ENCODE peak calls at places on chromosome 1, in six cellular contexts. One of them, this sample, is unnamed.
A peak's percentile ranks its signal among the peaks of the same experiment; 100 is the strongest.

GRCh38 chr1:114292194-114292593 is 138.5 kb upstream of the SYT6 start:
- DNase-seq in nephron progenitor cell: no peak
- DNase-seq in GDM1: no peak
- DNase-seq in GM23248: no peak
- DNase-seq in OCI-LY7: no peak
- DNase-seq in AG04450: no peak
- DNase-seq in this sample: no peak

GRCh38 chr1:39564941-39565340 is 11.6 kb downstream of the PABPC4 start:
- DNase-seq in nephron progenitor cell: no peak
- DNase-seq in GDM1: no peak
- DNase-seq in GM23248: no peak
- DNase-seq in OCI-LY7: no peak
- DNase-seq in AG04450: no peak
- DNase-seq in this sample: no peak

GRCh38 chr1:92851729-92852128 is 19.9 kb downstream of the RPL5 start:
- DNase-seq in nephron progenitor cell: no peak
- DNase-seq in GDM1: no peak
- DNase-seq in GM23248: no peak
- DNase-seq in OCI-LY7: no peak
- DNase-seq in AG04450: no peak
- DNase-seq in this sample: no peak

GRCh38 chr1:171966426-171967220 is 125.3 kb downstream of the DNM3 start:
- DNase-seq in nephron progenitor cell: no peak
- DNase-seq in GDM1: no peak
- DNase-seq in GM23248: peak; percentile 1
- DNase-seq in OCI-LY7: no peak
- DNase-seq in AG04450: no peak
- DNase-seq in this sample: peak; percentile 7

GRCh38 chr1:109717729-109718128 is 5.7 kb downstream of the GSTM5 start:
- DNase-seq in nephron progenitor cell: no peak
- DNase-seq in GDM1: no peak
- DNase-seq in GM23248: no peak
- DNase-seq in OCI-LY7: no peak
- DNase-seq in AG04450: no peak
- DNase-seq in this sample: no peak

GRCh38 chr1:184555665-184556641 is 169.1 kb downstream of the C1orf21 start:
- DNase-seq in nephron progenitor cell: no peak
- DNase-seq in GDM1: no peak
- DNase-seq in GM23248: no peak
- DNase-seq in OCI-LY7: no peak
- DNase-seq in AG04450: no peak
- DNase-seq in this sample: no peak

GRCh38 chr1:234730542-234731370 is 120.8 kb upstream of the IRF2BP2 start:
- DNase-seq in nephron progenitor cell: no peak
- DNase-seq in GDM1: no peak
- DNase-seq in GM23248: no peak
- DNase-seq in OCI-LY7: peak; percentile 65
- DNase-seq in AG04450: no peak
- DNase-seq in this sample: no peak

GRCh38 chr1:240234477-240235225 is 143.0 kb downstream of the FMN2 start:
- DNase-seq in nephron progenitor cell: no peak
- DNase-seq in GDM1: no peak
- DNase-seq in GM23248: peak; percentile 84
- DNase-seq in OCI-LY7: no peak
- DNase-seq in AG04450: no peak
- DNase-seq in this sample: no peak

This sample was measured in KBM-7.